ENCODE peak calls at places on chromosomes 12 and 14, in four cellular contexts. W is suprapubic skin, D is A549, N is thoracic aorta. R is an unnamed sample.
A peak's percentile ranks its signal among the peaks of the same experiment; 100 is the strongest.

GRCh38 chr14:24231263-24232120 is 675 bp downstream of the NEDD8 start:
- DNase-seq in W (peak; percentile 72), N (no peak), D (no peak), R (no peak)

GRCh38 chr12:110844551-110845395 is 2.0 kb upstream of the CCDC63 start:
- DNase-seq in N (peak; percentile 38), W (no peak), D (no peak), R (no peak)

GRCh38 chr12:82595946-82596345 is 90.8 kb upstream of the TMTC2 start:
- DNase-seq in D (no peak), W (no peak), N (no peak), R (no peak)

GRCh38 chr14:94562941-94563883 is 2.0 kb downstream of the SERPINA4 start:
- DNase-seq in W (no peak), D (no peak), N (no peak), R (no peak)

GRCh38 chr12:95998611-95999300 is 2.6 kb upstream of the HAL start:
- DNase-seq in W (no peak), D (peak; percentile 74), N (no peak), R (peak; percentile 50)

GRCh38 chr14:20857630-20858261 is 33.4 kb upstream of the RNASE3 start:
- DNase-seq in N (no peak), D (peak; percentile 56), W (peak; percentile 78), R (no peak)

GRCh38 chr12:66548338-66549049 is 130.4 kb downstream of the GRIP1 start:
- DNase-seq in D (no peak), W (no peak), N (no peak), R (no peak)

GRCh38 chr14:42269234-42269633 is 662.6 kb downstream of the LRFN5 start:
- DNase-seq in W (no peak), D (no peak), N (no peak), R (no peak)

GRCh38 chr12:100953217-100953616 is 158.6 kb downstream of the ANO4 start:
- DNase-seq in N (no peak), D (no peak), W (no peak), R (no peak)

GRCh38 chr12:22459872-22460490 is 84.4 kb downstream of the C2CD5 start:
- DNase-seq in D (peak; percentile 64), N (no peak), W (no peak), R (peak; percentile 13)
- TF ChIP-seq CTCF in D (peak; percentile 76), N (peak; percentile 50), W (peak; percentile 16), R (peak; percentile 63)

GRCh38 chr12:54189198-54189539 is 384 bp upstream of the SMUG1 start:
- DNase-seq in N (no peak), W (no peak), D (no peak), R (no peak)
- H3K4me3 ChIP-seq in N (peak overlapping the region; percentile 88), W (peak overlapping the region; percentile 82), D (peak overlapping the region; percentile 74), R (peak overlapping the region; percentile 24)

GRCh38 chr12:34358198-34358597 is 335.9 kb downstream of the ALG10 start:
- DNase-seq in W (no peak), N (no peak), D (no peak), R (no peak)
- TF ChIP-seq CTCF in W (no peak), N (no peak), D (no peak), R (no peak)

GRCh38 chr14:83485591-83485990 is 1951.9 kb upstream of the SEL1L start:
- DNase-seq in N (no peak), D (no peak), W (no peak), R (no peak)

DNA sequence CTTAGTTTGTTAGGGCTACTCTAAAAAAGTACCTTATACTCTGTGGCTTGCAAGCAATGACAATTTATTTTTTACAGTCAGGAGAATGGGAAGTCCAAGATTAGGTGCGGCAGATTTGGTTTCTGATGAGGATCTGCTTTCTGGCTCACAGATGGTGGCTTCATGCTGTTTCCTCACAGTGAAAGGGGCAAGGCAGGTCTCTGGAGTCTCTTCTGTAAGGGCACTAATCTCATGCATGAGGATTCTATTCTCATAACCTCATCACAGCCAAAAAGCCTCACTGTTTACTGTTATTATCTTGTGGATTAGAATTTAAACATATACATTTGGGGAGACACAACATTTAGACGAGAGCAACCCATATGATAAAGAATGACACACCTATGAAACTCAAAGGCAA is 1957.4 kb upstream of the SEL1L start:
- DNase-seq in D (no peak), N (no peak), W (no peak), R (no peak)
- H3K4me3 ChIP-seq in D (no peak overlapping the region), N (no peak overlapping the region), W (no peak overlapping the region), R (no peak overlapping the region)

DNA sequence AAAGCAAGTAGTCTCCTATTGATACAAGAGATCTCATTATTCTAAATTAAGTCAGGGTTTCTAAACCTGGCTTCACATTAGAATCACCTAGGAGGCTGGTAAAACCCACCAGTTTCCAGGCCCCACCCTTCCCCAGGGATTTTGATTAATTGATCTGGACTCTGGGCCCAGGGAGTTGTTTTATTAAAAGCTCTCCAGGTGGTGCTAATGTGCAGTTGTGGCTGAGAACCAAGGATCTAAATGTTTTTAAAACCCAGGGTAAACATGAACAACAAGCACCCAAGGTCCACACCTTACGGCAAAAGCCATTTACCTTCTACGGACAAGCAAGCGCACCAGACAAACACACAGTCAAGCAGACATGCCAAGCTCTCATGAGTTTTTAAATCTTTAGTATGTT is 73.9 kb downstream of the SLC2A13 start:
- DNase-seq in W (no peak), N (no peak), D (no peak), R (no peak)
- TF ChIP-seq CTCF in W (no peak), N (no peak), D (peak; percentile 11), R (no peak)

GRCh38 chr12:132601171-132601883 is 9.1 kb downstream of the LRCOL1 start:
- DNase-seq in D (no peak), N (no peak), W (no peak), R (no peak)
- H3K4me3 ChIP-seq in D (no peak overlapping the region), N (peak overlapping the region; percentile 63), W (peak overlapping the region; percentile 46), R (no peak overlapping the region)

DNA sequence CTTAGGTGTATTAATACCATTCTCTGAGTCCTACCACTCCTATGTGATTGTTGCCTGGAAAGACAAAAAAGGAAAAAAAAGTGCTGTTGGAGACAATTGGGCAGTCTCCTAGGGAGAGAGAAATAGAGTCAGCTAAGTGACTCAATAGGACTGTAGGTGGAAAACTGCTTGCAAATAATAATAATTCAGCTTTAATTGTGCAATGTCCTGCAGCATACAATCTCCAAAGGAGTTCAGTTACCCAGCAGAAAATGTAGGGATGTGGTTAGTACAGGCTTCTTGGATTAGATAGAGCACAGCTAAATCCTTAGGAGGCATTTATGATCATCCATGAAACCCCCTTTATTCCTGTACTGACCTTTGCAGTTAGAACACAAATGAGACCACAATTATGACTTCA is 3.0 kb upstream of the SRSF9 start:
- DNase-seq in D (no peak), N (no peak), W (no peak), R (no peak)
- TF ChIP-seq CTCF in D (no peak), N (no peak), W (no peak), R (no peak)

GRCh38 chr14:37545174-37545573 is 49.9 kb downstream of the FOXA1 start:
- DNase-seq in N (no peak), D (no peak), W (no peak), R (no peak)

GRCh38 chr14:37550511-37550910 is 44.5 kb downstream of the FOXA1 start:
- DNase-seq in D (no peak), N (no peak), W (no peak), R (no peak)

GRCh38 chr14:37544407-37544806 is 50.6 kb downstream of the FOXA1 start:
- DNase-seq in W (no peak), D (no peak), N (no peak), R (no peak)

GRCh38 chr14:37551119-37551518 is 43.9 kb downstream of the FOXA1 start:
- DNase-seq in W (no peak), D (no peak), N (no peak), R (no peak)

DNA sequence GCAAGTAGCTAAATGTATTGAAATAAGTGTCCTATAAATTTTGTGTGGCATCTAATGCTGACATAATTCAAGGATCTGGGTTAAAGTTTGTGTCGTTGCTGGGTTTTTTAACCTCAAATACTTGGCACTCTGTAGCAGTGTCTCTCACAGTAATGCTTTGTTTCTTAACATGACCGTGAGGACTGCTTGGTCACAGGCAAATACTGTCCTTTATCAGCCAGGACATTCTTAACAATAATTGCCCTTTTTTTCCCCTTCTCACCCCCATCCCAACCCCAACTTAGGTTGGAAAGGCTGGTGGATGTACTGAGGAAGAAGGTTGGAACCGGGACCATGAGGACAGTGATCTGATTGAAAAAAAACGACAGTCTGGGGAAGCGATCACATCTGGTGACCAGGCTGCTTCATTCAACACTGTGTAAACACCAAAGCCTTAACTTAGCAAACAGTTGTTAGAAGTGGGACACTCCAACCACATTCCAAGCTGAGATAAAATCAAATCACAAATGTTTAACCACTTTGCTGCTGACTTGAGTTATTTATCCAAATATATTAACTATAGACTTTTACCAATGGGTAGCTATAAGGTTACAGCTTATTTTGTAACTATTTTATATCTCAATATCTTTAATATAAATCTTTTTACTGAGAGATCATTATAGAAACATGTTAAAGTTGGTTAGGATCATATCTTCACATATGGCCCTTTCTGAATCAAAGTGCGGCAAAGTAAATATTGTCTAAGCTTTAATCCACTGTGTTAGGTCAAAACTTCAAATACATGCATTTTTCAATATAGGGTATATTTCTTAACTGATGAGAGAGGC is 48.2 kb downstream of the FOXA1 start:
- DNase-seq in D (peak; percentile 80), N (no peak), W (no peak), R (no peak)
- H3K4me3 ChIP-seq in D (peak overlapping the region; percentile 24), N (no peak overlapping the region), W (no peak overlapping the region), R (no peak overlapping the region)